ENCODE peak calls at places on chromosomes 6 and 20, in six cellular contexts. R is AG09309, W is WTC11, E is stomach, N is Peyer's patch, I is GM10248. Y is an unnamed sample.

GRCh38 chr20:46388945-46389344 is 17.5 kb downstream of the ELMO2 start:
- DNase-seq in E (no peak), W (no peak), N (no peak), I (no peak), R (no peak), Y (no peak)

GRCh38 chr6:156029296-156029985 is 573.8 kb upstream of the NOX3 start:
- DNase-seq in W (no peak), R (no peak), E (no peak), I (no peak), N (no peak), Y (no peak)

GRCh38 chr6:96469312-96469711 is 52.3 kb upstream of the UFL1 start:
- DNase-seq in R (no peak), N (no peak), E (no peak), W (no peak), I (no peak), Y (no peak)

GRCh38 chr20:63707558-63708300 is at the start of the genes ARFRP1 and ZGPAT:
- DNase-seq in I (peak), W (peak), E (peak), N (peak), R (peak), Y (peak)

GRCh38 chr20:48631114-48632016 is 196.4 kb downstream of the PREX1 start:
- DNase-seq in E (no peak), W (no peak), R (no peak), I (no peak), N (no peak), Y (no peak)

GRCh38 chr6:23728707-23729106 is 397.3 kb upstream of the NRSN1 start:
- DNase-seq in W (no peak), I (no peak), N (no peak), E (peak), R (no peak), Y (no peak)

GRCh38 chr6:138594042-138594636 is 94.8 kb upstream of the NHSL1 start:
- DNase-seq in R (no peak), I (no peak), N (no peak), E (no peak), W (no peak), Y (no peak)

GRCh38 chr6:24658573-24659511 is 7.9 kb downstream of the TDP2 start:
- DNase-seq in E (no peak), I (no peak), R (peak), N (no peak), W (no peak), Y (no peak)

GRCh38 chr6:97394160-97394748 is 111.2 kb upstream of the MMS22L start:
- DNase-seq in I (peak), N (no peak), E (peak), R (peak), W (peak), Y (peak)

DNA sequence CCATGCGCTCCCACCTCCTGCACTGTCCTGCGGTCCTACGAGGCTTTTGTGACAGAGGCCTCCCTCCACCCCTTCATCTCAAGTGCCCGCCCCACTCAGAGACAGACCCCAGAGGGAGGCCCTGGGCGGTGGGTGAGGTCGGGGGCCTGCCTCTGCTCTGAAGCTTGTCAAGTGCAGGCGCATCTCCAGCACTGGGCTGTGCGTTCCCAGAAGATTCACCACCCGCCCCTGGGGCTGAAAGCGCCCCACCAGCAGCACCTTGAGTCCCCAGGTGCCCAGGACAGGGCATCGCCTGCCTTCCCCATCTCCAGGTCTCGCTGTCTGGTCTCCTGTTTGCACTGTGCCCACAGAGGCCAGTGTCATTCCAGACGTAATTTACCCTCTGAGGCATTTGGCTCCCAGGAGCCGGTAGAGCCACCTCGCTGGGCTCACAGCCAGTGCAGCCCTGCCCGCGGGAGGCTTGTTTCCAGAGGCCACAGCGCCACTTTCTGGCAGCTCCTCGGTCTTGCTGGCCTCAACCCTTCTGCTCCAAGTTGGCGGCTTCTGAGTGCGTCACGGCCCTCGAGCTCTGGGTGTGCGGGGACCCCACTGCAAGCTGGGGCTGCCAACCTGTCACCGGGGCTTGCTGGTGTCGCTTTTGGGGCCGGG is 191.1 kb downstream of the TAF4 start:
- DNase-seq in E (no peak), R (peak), I (no peak), W (peak), N (no peak), Y (no peak)
- TF ChIP-seq CTCF in E (no peak), R (peak), I (no peak), W (no peak), N (no peak), Y (no peak)

GRCh38 chr6:154408906-154409500 is 52.4 kb upstream of the IPCEF1 start:
- DNase-seq in E (no peak), N (no peak), W (no peak), I (no peak), R (no peak), Y (no peak)
- TF ChIP-seq CTCF in E (no peak), N (no peak), W (no peak), I (no peak), R (peak), Y (no peak)

GRCh38 chr6:44856495-44856878 is 469.0 kb downstream of the CDC5L start:
- DNase-seq in W (no peak), E (no peak), N (no peak), R (no peak), I (no peak), Y (no peak)

GRCh38 chr6:44858998-44859397 is 469.1 kb upstream of the RUNX2 start:
- DNase-seq in E (no peak), W (no peak), I (no peak), R (no peak), N (no peak), Y (no peak)

GRCh38 chr6:44855562-44856494 is 468.3 kb downstream of the CDC5L start:
- DNase-seq in R (peak), N (no peak), W (no peak), I (no peak), E (no peak), Y (no peak)

GRCh38 chr6:44854712-44855111 is 467.2 kb downstream of the CDC5L start:
- DNase-seq in N (no peak), R (no peak), I (no peak), E (no peak), W (no peak), Y (no peak)

DNA sequence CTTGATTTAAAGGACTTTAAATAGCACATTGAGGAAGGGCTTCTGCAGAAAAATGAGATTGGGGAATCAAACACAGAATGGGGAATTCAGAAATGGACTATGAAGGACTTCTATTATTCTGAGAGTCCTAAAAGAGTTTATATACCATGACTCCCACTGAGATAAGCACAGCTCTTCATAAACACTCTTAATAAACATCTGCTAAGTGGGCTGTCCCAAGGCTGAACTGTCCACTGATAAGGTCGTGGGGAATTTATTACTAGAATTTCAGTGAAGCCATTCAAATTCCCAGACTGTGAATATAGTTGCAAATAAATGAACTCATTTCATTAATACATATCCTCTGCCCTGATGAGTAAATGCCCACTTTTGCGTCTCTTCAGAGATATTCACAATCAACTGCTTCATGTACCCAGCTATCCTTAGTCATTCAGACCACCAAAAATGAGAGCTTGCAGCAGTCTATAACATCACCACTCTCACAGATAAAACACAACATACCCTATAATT is 468.2 kb upstream of the RUNX2 start:
- DNase-seq in I (no peak), R (no peak), W (no peak), N (no peak), E (no peak), Y (no peak)
- TF ChIP-seq CTCF in I (no peak), R (no peak), W (no peak), N (no peak), E (no peak), Y (no peak)

GRCh38 chr20:43953919-43954617 is 39.4 kb downstream of the TOX2 start:
- DNase-seq in E (no peak), N (no peak), W (no peak), R (no peak), I (no peak), Y (no peak)
- TF ChIP-seq CTCF in E (no peak), N (no peak), W (no peak), R (no peak), I (no peak), Y (no peak)

DNA sequence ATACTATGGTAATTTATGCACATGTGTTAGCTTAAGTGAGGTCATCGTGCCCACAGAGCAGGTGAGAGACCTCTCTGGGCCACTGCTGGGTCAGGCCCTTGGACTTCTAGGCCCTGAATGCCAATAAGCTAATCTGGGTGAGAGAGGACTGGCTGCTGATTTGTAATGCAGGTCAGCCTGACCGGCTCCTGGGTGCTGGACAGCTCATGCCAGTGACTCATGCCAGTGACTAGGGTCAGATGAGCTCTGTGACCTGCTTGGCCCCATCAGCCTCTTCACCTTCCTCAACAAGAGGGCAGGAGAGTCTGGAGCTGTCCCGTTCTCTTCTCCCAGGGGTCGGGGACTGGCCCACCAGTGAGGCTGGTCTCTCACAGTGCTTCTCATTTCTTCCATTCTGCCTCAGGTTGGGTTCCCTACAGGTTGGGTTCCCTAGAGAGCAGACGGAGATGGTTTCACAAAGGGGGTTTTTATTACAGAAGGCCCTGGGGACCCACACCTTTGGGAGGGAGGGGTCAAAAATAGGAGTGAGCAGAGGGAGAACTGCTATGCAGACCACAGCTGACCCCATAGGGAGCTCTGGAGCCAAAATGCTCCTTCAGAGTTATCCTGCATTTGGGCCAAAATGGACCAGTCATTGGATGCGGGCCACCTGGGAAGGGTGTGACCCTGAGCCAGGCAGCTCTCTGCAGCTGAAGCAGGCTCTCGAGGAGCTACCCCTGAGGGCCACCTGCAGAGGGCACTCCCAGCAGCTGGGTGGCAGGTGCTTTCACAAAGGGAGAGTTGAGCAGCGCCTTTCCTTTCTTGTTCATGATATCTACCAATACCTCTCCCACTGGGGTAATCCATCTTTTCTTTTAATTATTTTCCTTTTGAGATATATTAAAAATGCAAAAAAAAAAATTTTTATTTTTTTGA is 2.2 kb upstream of the OXT start:
- DNase-seq in N (no peak), W (no peak), E (peak), I (peak), R (no peak), Y (no peak)
- TF ChIP-seq CTCF in N (peak), W (no peak), E (no peak), I (peak), R (no peak), Y (no peak)

GRCh38 chr6:135054575-135055498 is at the start of gene HBS1L:
- DNase-seq in N (peak), W (peak), R (peak), I (peak), E (peak), Y (peak)
- TF ChIP-seq CTCF in N (no peak), W (no peak), R (no peak), I (no peak), E (no peak), Y (no peak)

GRCh38 chr20:38650010-38650409 is 48.4 kb downstream of the ARHGAP40 start:
- DNase-seq in E (no peak), I (no peak), N (no peak), W (no peak), R (no peak), Y (no peak)
- TF ChIP-seq CTCF in E (no peak), I (no peak), N (no peak), W (no peak), R (no peak), Y (no peak)

Y was measured in GM13976.